ENCODE peak calls at places on chromosome 5, in nine cellular contexts. T, J, H, Q, Y, F, L, M and A are unnamed samples.

GRCh38 chr5:56415356-56415765 is 182.2 kb upstream of the ANKRD55 start:
- DNase-seq in F (peak; percentile 53), Y (no peak), Q (no peak), H (peak; percentile 88), M (no peak), J (peak; percentile 73), L (no peak), T (peak; percentile 66), A (peak; percentile 74)

GRCh38 chr5:4229414-4229813 is 633.8 kb downstream of the IRX1 start:
- DNase-seq in H (no peak), Q (no peak), M (no peak), J (no peak), Y (no peak), F (no peak), L (no peak), T (no peak), A (no peak)

GRCh38 chr5:33462456-33462855 is 21.7 kb downstream of the TARS1 start:
- DNase-seq in H (no peak), L (no peak), Y (no peak), M (no peak), Q (no peak), J (no peak), F (no peak), T (peak; percentile 59), A (no peak)

GRCh38 chr5:38846379-38846967 is 661 bp downstream of the OSMR start:
- DNase-seq in Y (peak; percentile 46), Q (no peak), M (no peak), J (no peak), F (peak; percentile 44), T (no peak), L (no peak), H (no peak), A (no peak)

GRCh38 chr5:154446183-154447073 is 631 bp downstream of the SAP30L start:
- DNase-seq in L (peak; percentile 78), F (peak; percentile 87), J (peak; percentile 85), Y (peak; percentile 65), Q (peak; percentile 78), H (no peak), T (peak; percentile 59), M (no peak), A (peak; percentile 77)

GRCh38 chr5:176754376-176754942 is 55.9 kb upstream of the UNC5A start:
- DNase-seq in M (no peak), L (no peak), F (no peak), J (no peak), Q (no peak), H (peak; percentile 40), Y (no peak), T (no peak), A (no peak)

GRCh38 chr5:159965031-159965837 is 43.7 kb upstream of the TTC1 start:
- DNase-seq in J (peak; percentile 76), L (peak; percentile 37), T (peak; percentile 46), Y (peak; percentile 85), Q (peak; percentile 86), F (peak; percentile 80), H (no peak), M (peak; percentile 33), A (peak; percentile 62)

GRCh38 chr5:37840036-37840909 is at the start of gene GDNF:
- DNase-seq in J (peak; percentile 61), F (peak; percentile 86), L (peak; percentile 22), M (no peak), Q (peak; percentile 70), Y (peak; percentile 72), H (no peak), T (peak; percentile 64), A (peak; percentile 41)

GRCh38 chr5:67623078-67623477 is 426.5 kb upstream of the CD180 start:
- DNase-seq in L (no peak), H (no peak), M (no peak), F (no peak), J (no peak), Q (peak; percentile 48), Y (no peak), T (no peak), A (no peak)

GRCh38 chr5:43213951-43214350 is 21.9 kb downstream of the NIM1K start:
- DNase-seq in J (no peak), Y (no peak), T (no peak), Q (no peak), F (no peak), L (no peak), H (no peak), M (no peak), A (no peak)

GRCh38 chr5:40853632-40854192 is 12.5 kb downstream of the CARD6 start:
- DNase-seq in F (no peak), H (peak; percentile 26), J (no peak), Q (no peak), L (no peak), Y (no peak), M (no peak), T (no peak), A (no peak)

GRCh38 chr5:150114102-150114641 is 27.8 kb upstream of the CSF1R start:
- DNase-seq in M (no peak), L (no peak), T (no peak), Y (peak; percentile 41), Q (peak; percentile 2), F (no peak), H (no peak), J (peak; percentile 3), A (no peak)

GRCh38 chr5:6222121-6222520 is 156.2 kb downstream of the MED10 start:
- DNase-seq in L (no peak), T (no peak), J (no peak), F (no peak), H (no peak), M (no peak), Y (no peak), Q (no peak), A (no peak)

GRCh38 chr5:107549567-107549966 is 121.2 kb downstream of the EFNA5 start:
- DNase-seq in L (no peak), J (no peak), H (no peak), F (no peak), Y (no peak), Q (no peak), T (no peak), M (no peak), A (no peak)

GRCh38 chr5:88875609-88876234 is 7.3 kb downstream of the MEF2C start:
- DNase-seq in J (no peak), T (no peak), F (peak; percentile 29), Y (no peak), H (no peak), L (peak; percentile 62), Q (no peak), M (no peak), A (no peak)
- H3K4me2 ChIP-seq in J (peak overlapping the region; percentile 6), T (peak overlapping the region; percentile 67), F (peak overlapping the region; percentile 35), Y (no peak overlapping the region), H (no peak overlapping the region), L (peak overlapping the region; percentile 74), Q (no peak overlapping the region), M (no peak overlapping the region), A (peak overlapping the region; percentile 54)

DNA sequence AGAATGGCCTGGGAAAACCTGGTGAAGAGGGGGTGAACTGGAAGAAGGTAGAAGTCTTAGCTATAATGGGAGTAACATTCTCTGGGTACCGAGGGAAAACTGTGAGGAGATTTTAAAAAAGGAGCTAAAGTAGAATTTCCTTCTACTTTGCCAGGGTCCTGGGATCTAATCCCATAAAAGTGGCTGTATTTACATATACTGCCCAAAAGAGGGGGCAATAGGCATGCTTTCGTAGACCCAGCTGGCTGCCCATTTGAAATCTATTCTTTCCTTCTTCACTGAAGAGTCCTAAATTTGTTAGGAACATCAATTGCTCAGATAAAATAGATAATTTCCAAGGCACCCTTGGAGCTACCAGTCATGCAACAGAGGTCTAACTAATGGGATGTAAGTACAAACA is 159.2 kb downstream of the CDC42SE2 start:
- DNase-seq in L (peak; percentile 46), M (no peak), Y (peak; percentile 69), J (peak; percentile 9), Q (peak; percentile 56), H (no peak), T (peak; percentile 6), F (peak; percentile 60), A (peak; percentile 19)
- H2AFZ ChIP-seq in L (no peak overlapping the region), M (no peak overlapping the region), Y (no peak overlapping the region), J (no peak overlapping the region), Q (no peak overlapping the region), H (no peak overlapping the region), T (no peak overlapping the region), F (no peak overlapping the region), A (no peak overlapping the region)

DNA sequence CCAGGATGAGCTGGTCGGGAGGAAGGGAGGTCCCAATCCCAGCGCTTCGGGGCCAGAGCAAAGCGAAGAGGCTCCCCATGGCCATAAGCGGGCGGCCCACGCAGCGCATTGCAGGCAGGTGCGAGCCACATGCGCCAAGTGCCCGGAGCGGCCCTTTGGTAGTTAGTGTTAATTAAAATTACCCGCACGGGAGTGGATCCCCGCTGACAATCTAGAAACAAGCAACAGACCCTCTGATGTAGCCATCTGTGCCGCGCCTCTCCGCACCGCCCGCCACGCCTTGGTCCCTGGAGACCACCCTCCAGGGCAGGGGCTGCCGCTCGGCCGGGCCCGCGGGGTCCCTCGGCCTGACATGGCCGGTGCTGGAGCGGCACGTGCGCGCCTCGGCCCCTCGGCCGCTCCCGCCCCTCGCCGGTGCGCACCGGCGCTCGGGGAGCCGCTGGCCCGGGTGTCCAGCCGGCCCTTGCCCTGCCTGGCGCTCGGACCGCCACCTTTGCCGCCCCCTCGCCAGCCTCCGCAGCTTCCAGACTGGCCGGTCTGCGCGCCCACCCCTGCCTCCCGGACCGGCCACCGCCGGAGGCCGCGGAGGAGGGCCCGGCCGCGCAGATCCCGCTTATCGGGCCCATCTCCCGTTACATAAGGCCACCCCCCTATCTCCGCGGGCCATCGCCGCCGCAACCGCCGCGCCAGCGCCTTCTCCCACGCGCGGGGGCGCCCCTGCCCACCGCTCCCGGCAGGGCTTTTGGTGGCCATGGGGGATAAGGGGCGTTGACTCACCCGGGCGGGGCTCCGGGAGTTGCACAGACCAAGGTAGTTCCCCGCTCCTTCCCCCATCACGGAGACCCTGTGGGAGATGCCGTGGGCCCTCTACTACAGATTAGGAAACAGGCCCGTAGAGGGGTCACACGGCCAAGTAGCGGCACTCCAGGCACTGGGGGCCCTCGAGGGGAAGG is 1.9 kb upstream of the IL13 start:
- DNase-seq in Q (peak; percentile 63), M (no peak), H (no peak), L (peak; percentile 13), T (no peak), J (peak; percentile 38), F (peak; percentile 47), Y (peak; percentile 72), A (peak; percentile 34)
- TF ChIP-seq EZH2 in Q (peak; percentile 74), M (no peak), H (no peak), L (no peak), T (peak; percentile 55), J (peak; percentile 76), F (no peak), Y (peak; percentile 40), A (no peak)

DNA sequence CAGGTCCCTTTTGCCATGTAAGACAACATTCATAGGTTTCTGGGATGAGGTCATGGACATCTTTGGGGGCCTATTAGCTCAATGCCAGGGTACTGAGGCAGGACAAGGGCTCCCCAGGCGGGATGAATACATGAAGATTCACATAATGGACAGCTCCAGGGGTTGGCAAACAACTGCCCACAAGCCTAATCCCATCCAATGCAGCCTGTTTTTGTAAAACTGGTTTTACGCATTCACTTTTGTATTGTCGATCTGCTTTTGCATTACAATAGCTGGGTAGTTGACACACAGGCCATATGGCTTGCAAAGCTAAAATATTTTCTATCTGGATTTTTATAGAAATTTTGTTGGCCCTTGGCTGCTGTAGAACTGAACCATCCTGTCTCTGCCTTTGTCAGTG is 248.5 kb upstream of the PANK3 start:
- DNase-seq in L (no peak), H (no peak), T (no peak), M (no peak), J (no peak), F (no peak), Y (peak; percentile 36), Q (peak; percentile 46), A (no peak)
- H3K4me2 ChIP-seq in L (no peak overlapping the region), H (no peak overlapping the region), T (no peak overlapping the region), M (no peak overlapping the region), J (no peak overlapping the region), F (no peak overlapping the region), Y (peak overlapping the region; percentile 55), Q (no peak overlapping the region), A (no peak overlapping the region)